ENCODE peak calls at places on chromosome 16, in four cellular contexts. V is activated CD8-positive, alpha-beta T cell treated with anti-CD3 and anti-CD28 coated beads for 36 hours; J is NCI-H2171; H is tibial artery. F is an unnamed sample.
A peak's percentile ranks its signal among the peaks of the same experiment; 100 is the strongest.

GRCh38 chr16:51880776-51881175 is 666.2 kb downstream of the TOX3 start:
- DNase-seq in H (no peak), J (no peak), V (no peak), F (no peak)

GRCh38 chr16:88960516-88960915 is 16.5 kb downstream of the CBFA2T3 start:
- DNase-seq in H (no peak), J (no peak), V (no peak), F (no peak)

GRCh38 chr16:27275394-27275793 is 6.8 kb upstream of the NSMCE1 start:
- DNase-seq in H (no peak), V (no peak), J (no peak), F (no peak)

GRCh38 chr16:81657731-81658130 is 121.4 kb upstream of the PLCG2 start:
- DNase-seq in J (no peak), H (no peak), V (no peak), F (no peak)

GRCh38 chr16:19625039-19625438 is 69.5 kb downstream of the VPS35L start:
- DNase-seq in H (no peak), V (no peak), J (no peak), F (no peak)

GRCh38 chr16:58494981-58495860 is 4.7 kb upstream of the NDRG4 start:
- DNase-seq in V (peak; percentile 94), H (peak; percentile 64), J (peak; percentile 81), F (peak; percentile 54)

GRCh38 chr16:28304214-28304613 is 11.9 kb downstream of the SBK1 start:
- DNase-seq in J (no peak), V (peak; percentile 38), H (no peak), F (no peak)

GRCh38 chr16:81624718-81625543 is 154.2 kb upstream of the PLCG2 start:
- DNase-seq in J (no peak), H (no peak), V (no peak), F (no peak)

GRCh38 chr16:54194008-54194731 is 92.4 kb downstream of the IRX3 start:
- DNase-seq in J (peak; percentile 74), V (no peak), H (peak; percentile 89), F (no peak)

GRCh38 chr16:86322283-86322682 is 188.0 kb upstream of the FOXF1 start:
- DNase-seq in J (no peak), V (no peak), H (no peak), F (no peak)

GRCh38 chr16:11946433-11946832 is 4.6 kb upstream of the NPIPB2 start:
- DNase-seq in H (no peak), V (no peak), J (no peak), F (no peak)

GRCh38 chr16:4346205-4346781 is 4.8 kb downstream of the PAM16 start:
- DNase-seq in V (no peak), H (no peak), J (no peak), F (no peak)

GRCh38 chr16:53865492-53865863 is 161.5 kb downstream of the FTO start:
- DNase-seq in H (no peak), V (no peak), J (no peak), F (no peak)

GRCh38 chr16:88309905-88310259 is 72.9 kb upstream of the ZNF469 start:
- DNase-seq in J (no peak), V (no peak), H (no peak), F (no peak)

GRCh38 chr16:85238233-85238647 is 126.0 kb upstream of the CIBAR2 start:
- DNase-seq in J (peak; percentile 89), H (peak; percentile 92), V (no peak), F (peak; percentile 92)

GRCh38 chr16:4318171-4318910 is 2.5 kb downstream of the GLIS2 start:
- DNase-seq in V (no peak), H (no peak), J (no peak), F (no peak)

GRCh38 chr16:70730016-70730415 is 44.2 kb upstream of the MTSS2 start:
- DNase-seq in H (no peak), V (no peak), J (no peak), F (peak; percentile 28)

GRCh38 chr16:81885976-81886586 is 107.0 kb downstream of the PLCG2 start:
- DNase-seq in H (no peak), V (peak; percentile 22), J (no peak), F (no peak)

GRCh38 chr16:57759131-57759530 is 23.6 kb downstream of the KATNB1 start:
- DNase-seq in V (no peak), H (no peak), J (no peak), F (no peak)

GRCh38 chr16:88357306-88358032 is 25.3 kb upstream of the ZNF469 start:
- DNase-seq in H (no peak), J (no peak), V (no peak), F (no peak)

F was measured in NCI-H446 treated with DMSO at 0.1 percent for 48 hours.